ENCODE peak calls at places on chromosomes 6 and 20, in ten cellular contexts. C, G, I, H, F, O, M, Y, D and V are unnamed samples.

GRCh38 chr6:129429953-129430352 is 280.0 kb downstream of the ARHGAP18 start:
- DNase-seq in C (no peak), F (no peak), Y (no peak), M (no peak), G (no peak), O (no peak), H (no peak), D (no peak), I (no peak), V (no peak)

GRCh38 chr6:159701413-159701999 is 8.5 kb upstream of the SOD2 start:
- DNase-seq in H (no peak), G (no peak), I (peak; percentile 90), D (no peak), F (peak; percentile 90), Y (peak; percentile 67), M (no peak), C (peak; percentile 85), O (peak; percentile 86), V (no peak)

GRCh38 chr6:89311853-89312531 is 3.1 kb downstream of the GABRR2 start:
- DNase-seq in D (peak; percentile 63), G (peak; percentile 30), H (peak; percentile 49), Y (no peak), F (peak; percentile 83), I (peak; percentile 77), M (no peak), C (peak; percentile 54), O (peak; percentile 81), V (peak; percentile 63)

GRCh38 chr6:3741477-3741871 is 10.0 kb downstream of the PXDC1 start:
- DNase-seq in F (no peak), M (no peak), H (no peak), D (no peak), I (no peak), O (no peak), Y (no peak), G (no peak), C (no peak), V (no peak)

GRCh38 chr6:11804135-11804534 is 25.5 kb upstream of the ADTRP start:
- DNase-seq in D (no peak), F (peak; percentile 46), M (no peak), G (no peak), H (no peak), O (no peak), I (no peak), Y (no peak), C (no peak), V (no peak)

GRCh38 chr6:5398530-5398929 is 137.2 kb downstream of the FARS2 start:
- DNase-seq in H (no peak), D (no peak), I (peak; percentile 46), O (peak; percentile 42), F (peak; percentile 50), G (no peak), Y (no peak), C (peak; percentile 81), M (peak; percentile 29), V (no peak)

GRCh38 chr20:50813801-50814200 is 18.9 kb downstream of the BCAS4 start:
- DNase-seq in Y (no peak), M (no peak), F (peak; percentile 11), H (no peak), O (no peak), D (no peak), G (no peak), C (no peak), I (no peak), V (no peak)

GRCh38 chr6:55980627-55981211 is 105.3 kb upstream of the BMP5 start:
- DNase-seq in H (peak; percentile 46), Y (no peak), F (peak; percentile 70), G (peak; percentile 58), D (no peak), M (peak; percentile 36), C (peak; percentile 64), O (peak; percentile 50), I (peak; percentile 9), V (no peak)

GRCh38 chr20:50834599-50835005 is 39.7 kb downstream of the BCAS4 start:
- DNase-seq in D (no peak), C (peak; percentile 84), H (no peak), G (no peak), M (no peak), O (peak; percentile 85), Y (peak; percentile 93), F (peak; percentile 94), I (peak; percentile 96), V (no peak)

GRCh38 chr6:71852951-71853350 is 33.4 kb upstream of the RIMS1 start:
- DNase-seq in D (no peak), C (no peak), M (no peak), Y (no peak), G (no peak), O (no peak), I (no peak), F (no peak), H (no peak), V (no peak)

GRCh38 chr6:87702589-87702945 is 534 bp upstream of the AKIRIN2 start:
- DNase-seq in D (no peak), I (peak; percentile 77), O (no peak), Y (no peak), M (no peak), C (peak; percentile 84), F (peak; percentile 68), H (no peak), G (no peak), V (no peak)

GRCh38 chr6:42257614-42258013 is 40.0 kb upstream of the MRPS10 start:
- DNase-seq in D (no peak), G (no peak), O (no peak), C (no peak), M (no peak), Y (no peak), F (no peak), H (no peak), I (no peak), V (no peak)

GRCh38 chr6:38146021-38146657 is 326.6 kb downstream of the ZFAND3 start:
- DNase-seq in H (no peak), M (no peak), C (no peak), F (no peak), I (no peak), D (no peak), O (no peak), G (no peak), Y (no peak), V (no peak)

GRCh38 chr6:137415127-137415833 is 78.9 kb downstream of the OLIG3 start:
- DNase-seq in C (peak; percentile 83), O (peak; percentile 78), M (peak; percentile 56), I (peak; percentile 58), Y (peak; percentile 7), D (peak; percentile 69), F (peak; percentile 83), H (peak; percentile 58), G (peak; percentile 43), V (peak; percentile 45)

GRCh38 chr6:105669232-105669631 is 266.4 kb upstream of the PREP start:
- DNase-seq in F (no peak), D (no peak), C (no peak), I (no peak), G (no peak), H (no peak), Y (no peak), O (no peak), M (no peak), V (no peak)

GRCh38 chr20:51265366-51265765 is 242.5 kb upstream of the KCNG1 start:
- DNase-seq in O (no peak), G (no peak), F (no peak), C (no peak), I (no peak), D (no peak), Y (no peak), H (no peak), M (no peak), V (no peak)

GRCh38 chr6:31829633-31830492 is 2.3 kb downstream of the HSPA1B start:
- DNase-seq in M (peak; percentile 43), C (peak; percentile 70), G (no peak), F (peak; percentile 63), Y (no peak), D (no peak), I (no peak), O (peak; percentile 69), H (no peak), V (no peak)

GRCh38 chr6:27650620-27651370 is 177.9 kb upstream of the ZNF184 start:
- DNase-seq in C (peak; percentile 75), Y (no peak), M (peak; percentile 79), D (no peak), I (peak; percentile 79), G (peak; percentile 72), O (peak; percentile 4), H (peak; percentile 79), F (peak; percentile 24), V (no peak)
- TF ChIP-seq CTCF in C (peak; percentile 47), Y (peak; percentile 5), M (no peak), D (no peak), I (no peak), G (peak; percentile 61), O (peak; percentile 30), H (peak; percentile 48), F (peak; percentile 5), V (peak; percentile 55)

GRCh38 chr20:57609842-57610167 is 10.4 kb downstream of the ZBP1 start:
- DNase-seq in C (no peak), I (no peak), F (no peak), G (no peak), O (no peak), Y (no peak), D (no peak), M (no peak), H (no peak), V (no peak)
- TF ChIP-seq CTCF in C (peak; percentile 6), I (no peak), F (no peak), G (no peak), O (peak; percentile 11), Y (peak; percentile 10), D (no peak), M (no peak), H (peak; percentile 29), V (no peak)

DNA sequence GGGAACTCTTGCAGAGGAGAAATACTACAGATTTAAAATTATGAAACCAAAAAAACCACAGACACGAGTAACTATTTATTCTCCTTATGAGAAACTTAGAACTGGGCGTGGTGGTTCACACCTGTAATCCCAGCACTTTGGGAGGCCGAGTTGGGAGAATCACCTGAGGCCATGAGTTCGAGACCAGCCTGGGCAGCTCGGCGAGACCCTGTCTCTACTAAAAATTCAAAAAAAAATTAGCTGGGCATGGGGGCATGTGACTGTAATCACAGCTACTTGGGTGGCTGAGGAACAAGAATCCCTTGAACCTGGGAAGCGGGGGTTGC is 36.8 kb downstream of the SSR1 start:
- DNase-seq in Y (no peak), D (peak; percentile 15), F (no peak), H (no peak), O (no peak), G (no peak), C (no peak), M (no peak), I (no peak), V (no peak)
- TF ChIP-seq CTCF in Y (no peak), D (no peak), F (no peak), H (no peak), O (no peak), G (no peak), C (no peak), M (no peak), I (no peak), V (peak; percentile 48)

DNA sequence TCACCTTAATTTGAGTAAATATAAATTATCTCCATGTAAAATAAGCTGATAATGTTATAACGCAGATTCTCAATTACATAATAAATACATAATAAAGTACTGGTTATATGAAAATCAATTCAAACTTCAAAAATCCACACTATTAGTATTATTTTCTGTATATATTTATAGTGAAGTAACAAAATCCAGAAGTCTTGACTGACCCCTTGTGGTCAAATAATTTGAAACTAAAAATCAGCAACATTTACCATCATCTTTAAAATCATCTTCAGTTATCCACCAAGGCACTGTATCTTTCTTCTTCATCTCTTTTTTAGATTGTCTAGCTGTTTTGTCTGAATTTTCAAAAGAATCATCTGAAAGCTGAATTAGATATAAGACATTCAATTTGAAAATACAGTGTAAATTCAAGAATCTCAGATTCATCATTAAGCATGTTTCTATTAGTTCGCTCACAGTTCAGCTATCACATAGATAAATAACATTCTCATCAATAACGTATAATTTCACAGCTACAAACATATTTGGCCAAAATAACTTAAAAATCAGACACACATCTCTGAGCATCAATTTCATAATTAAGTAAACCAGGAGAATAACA is 6.5 kb downstream of the CEP162 start:
- DNase-seq in M (no peak), H (no peak), D (no peak), O (peak; percentile 60), C (peak; percentile 63), Y (no peak), I (no peak), F (peak; percentile 52), G (no peak), V (no peak)
- TF ChIP-seq CTCF in M (peak; percentile 23), H (peak; percentile 59), D (no peak), O (peak; percentile 40), C (peak; percentile 51), Y (peak; percentile 50), I (no peak), F (peak; percentile 36), G (peak; percentile 79), V (peak; percentile 87)